ENCODE peak calls at places on chromosomes 1 and 21, in seven cellular contexts. One of them, this sample, is unnamed.

GRCh38 chr1:16173447-16174260 is 17.8 kb upstream of the EPHA2 start:
- DNase-seq in OCI-LY7: no peak
- DNase-seq in mucosa of descending colon: peak; percentile 93
- DNase-seq in sigmoid colon: no peak
- DNase-seq in GM23338: no peak
- DNase-seq in fibroblast of lung: peak; percentile 88
- DNase-seq in lower leg skin: no peak
- DNase-seq in this sample: peak; percentile 73

GRCh38 chr1:37031871-37032270 is 2.4 kb downstream of the GRIK3 start:
- DNase-seq in fibroblast of lung: no peak
- DNase-seq in GM23338: no peak
- DNase-seq in OCI-LY7: no peak
- DNase-seq in lower leg skin: no peak
- DNase-seq in sigmoid colon: no peak
- DNase-seq in mucosa of descending colon: no peak
- DNase-seq in this sample: no peak

GRCh38 chr1:181646723-181647122 is 163.4 kb downstream of the CACNA1E start:
- DNase-seq in fibroblast of lung: no peak
- DNase-seq in sigmoid colon: no peak
- DNase-seq in OCI-LY7: no peak
- DNase-seq in lower leg skin: no peak
- DNase-seq in mucosa of descending colon: no peak
- DNase-seq in GM23338: no peak
- DNase-seq in this sample: no peak

GRCh38 chr1:243508303-243508713 is 252.5 kb downstream of the SDCCAG8 start:
- DNase-seq in OCI-LY7: no peak
- DNase-seq in mucosa of descending colon: peak; percentile 53
- DNase-seq in sigmoid colon: no peak
- DNase-seq in fibroblast of lung: no peak
- DNase-seq in GM23338: no peak
- DNase-seq in lower leg skin: no peak
- DNase-seq in this sample: no peak

GRCh38 chr1:64898107-64898861 is 68.1 kb downstream of the JAK1 start:
- DNase-seq in sigmoid colon: peak; percentile 95
- DNase-seq in lower leg skin: peak; percentile 94
- DNase-seq in GM23338: peak; percentile 59
- DNase-seq in OCI-LY7: peak; percentile 46
- DNase-seq in mucosa of descending colon: peak; percentile 77
- DNase-seq in fibroblast of lung: peak; percentile 98
- DNase-seq in this sample: peak; percentile 89

GRCh38 chr1:64090436-64090835 is 113.0 kb upstream of the UBE2U start:
- DNase-seq in mucosa of descending colon: no peak
- DNase-seq in OCI-LY7: no peak
- DNase-seq in lower leg skin: no peak
- DNase-seq in GM23338: no peak
- DNase-seq in fibroblast of lung: no peak
- DNase-seq in sigmoid colon: no peak
- DNase-seq in this sample: no peak

GRCh38 chr1:164772635-164773034 is 213.7 kb downstream of the PBX1 start:
- DNase-seq in lower leg skin: no peak
- DNase-seq in mucosa of descending colon: peak; percentile 68
- DNase-seq in GM23338: no peak
- DNase-seq in sigmoid colon: peak; percentile 88
- DNase-seq in OCI-LY7: no peak
- DNase-seq in fibroblast of lung: peak; percentile 99
- DNase-seq in this sample: peak; percentile 84

GRCh38 chr1:39575191-39576015 is 1.2 kb downstream of the PABPC4 start:
- DNase-seq in GM23338: peak; percentile 28
- DNase-seq in OCI-LY7: peak; percentile 59
- DNase-seq in mucosa of descending colon: peak; percentile 82
- DNase-seq in lower leg skin: peak; percentile 91
- DNase-seq in fibroblast of lung: peak; percentile 73
- DNase-seq in sigmoid colon: peak; percentile 86
- DNase-seq in this sample: peak; percentile 73

GRCh38 chr1:58699011-58699762 is 675 bp downstream of the MYSM1 start:
- DNase-seq in OCI-LY7: no peak
- DNase-seq in sigmoid colon: no peak
- DNase-seq in lower leg skin: no peak
- DNase-seq in fibroblast of lung: peak; percentile 12
- DNase-seq in mucosa of descending colon: no peak
- DNase-seq in GM23338: no peak
- DNase-seq in this sample: peak; percentile 20

GRCh38 chr1:221991221-221991620 is 249.3 kb upstream of the DUSP10 start:
- DNase-seq in OCI-LY7: no peak
- DNase-seq in mucosa of descending colon: no peak
- DNase-seq in fibroblast of lung: peak; percentile 91
- DNase-seq in sigmoid colon: no peak
- DNase-seq in GM23338: no peak
- DNase-seq in lower leg skin: no peak
- DNase-seq in this sample: peak; percentile 63

GRCh38 chr1:201895120-201895665 is 6.5 kb downstream of the SHISA4 start:
- DNase-seq in lower leg skin: no peak
- DNase-seq in OCI-LY7: no peak
- DNase-seq in fibroblast of lung: no peak
- DNase-seq in sigmoid colon: no peak
- DNase-seq in mucosa of descending colon: no peak
- DNase-seq in GM23338: no peak
- DNase-seq in this sample: no peak

GRCh38 chr1:110380667-110381283 is 10.1 kb downstream of the SLC16A4 start:
- DNase-seq in GM23338: no peak
- DNase-seq in mucosa of descending colon: no peak
- DNase-seq in fibroblast of lung: no peak
- DNase-seq in OCI-LY7: peak; percentile 40
- DNase-seq in sigmoid colon: no peak
- DNase-seq in lower leg skin: no peak
- DNase-seq in this sample: peak; percentile 79

GRCh38 chr1:110387048-110387748 is 3.6 kb downstream of the SLC16A4 start:
- DNase-seq in mucosa of descending colon: no peak
- DNase-seq in fibroblast of lung: no peak
- DNase-seq in GM23338: no peak
- DNase-seq in OCI-LY7: no peak
- DNase-seq in sigmoid colon: no peak
- DNase-seq in lower leg skin: no peak
- DNase-seq in this sample: no peak

GRCh38 chr1:110384581-110385321 is 6.1 kb downstream of the SLC16A4 start:
- DNase-seq in fibroblast of lung: no peak
- DNase-seq in lower leg skin: no peak
- DNase-seq in OCI-LY7: peak; percentile 94
- DNase-seq in sigmoid colon: no peak
- DNase-seq in GM23338: no peak
- DNase-seq in mucosa of descending colon: no peak
- DNase-seq in this sample: no peak

GRCh38 chr1:110385369-110385768 is 5.5 kb downstream of the SLC16A4 start:
- DNase-seq in sigmoid colon: no peak
- DNase-seq in GM23338: no peak
- DNase-seq in OCI-LY7: peak; percentile 33
- DNase-seq in mucosa of descending colon: no peak
- DNase-seq in fibroblast of lung: no peak
- DNase-seq in lower leg skin: no peak
- DNase-seq in this sample: no peak

GRCh38 chr1:110383311-110383990 is 7.4 kb downstream of the SLC16A4 start:
- DNase-seq in mucosa of descending colon: no peak
- DNase-seq in lower leg skin: no peak
- DNase-seq in sigmoid colon: no peak
- DNase-seq in fibroblast of lung: no peak
- DNase-seq in OCI-LY7: peak; percentile 21
- DNase-seq in GM23338: no peak
- DNase-seq in this sample: no peak
- H3K4me3 ChIP-seq in mucosa of descending colon: no peak overlapping the region
- H3K4me3 ChIP-seq in lower leg skin: no peak overlapping the region
- H3K4me3 ChIP-seq in sigmoid colon: no peak overlapping the region
- H3K4me3 ChIP-seq in fibroblast of lung: no peak overlapping the region
- H3K4me3 ChIP-seq in OCI-LY7: peak overlapping the region; percentile 62
- H3K4me3 ChIP-seq in GM23338: no peak overlapping the region
- H3K4me3 ChIP-seq in this sample: no peak overlapping the region

DNA sequence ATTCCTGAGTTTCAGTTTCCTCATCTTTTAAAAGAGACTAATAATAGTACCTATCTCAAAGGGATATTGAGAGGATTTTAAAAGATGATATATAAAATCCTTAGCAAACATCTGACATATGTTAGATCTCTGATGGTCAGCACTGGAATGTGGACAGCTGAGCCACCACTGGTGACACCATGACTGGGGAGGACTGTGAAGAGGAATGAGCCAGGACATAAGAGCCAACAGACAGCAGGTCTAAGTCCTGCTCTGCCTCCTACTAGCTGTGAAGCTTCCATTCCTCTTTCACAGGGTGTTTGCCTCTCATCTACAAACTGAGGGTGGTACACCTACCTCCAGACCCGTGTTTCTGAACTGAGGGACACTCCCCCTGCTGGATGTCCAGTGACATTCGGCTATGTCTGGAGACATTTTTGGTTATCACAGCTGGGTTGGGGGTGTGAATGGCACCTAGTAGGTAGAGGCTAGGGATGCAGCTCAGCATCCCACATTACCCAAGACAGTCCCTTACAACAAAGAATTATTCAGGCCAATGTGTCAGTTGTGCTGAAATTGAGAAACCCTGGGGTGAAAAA is 109.1 kb upstream of the OLIG2 start:
- DNase-seq in OCI-LY7: peak; percentile 31
- DNase-seq in lower leg skin: no peak
- DNase-seq in GM23338: peak; percentile 37
- DNase-seq in sigmoid colon: no peak
- DNase-seq in fibroblast of lung: no peak
- DNase-seq in mucosa of descending colon: no peak
- DNase-seq in this sample: no peak
- TF ChIP-seq CTCF in OCI-LY7: peak; percentile 69
- TF ChIP-seq CTCF in lower leg skin: no peak
- TF ChIP-seq CTCF in GM23338: peak; percentile 52
- TF ChIP-seq CTCF in sigmoid colon: no peak
- TF ChIP-seq CTCF in fibroblast of lung: peak; percentile 18
- TF ChIP-seq CTCF in mucosa of descending colon: no peak
- TF ChIP-seq CTCF in this sample: peak; percentile 18

GRCh38 chr21:34890724-34891609 is 158.1 kb downstream of the RUNX1 start:
- DNase-seq in mucosa of descending colon: peak; percentile 63
- DNase-seq in GM23338: peak; percentile 75
- DNase-seq in sigmoid colon: peak; percentile 75
- DNase-seq in fibroblast of lung: peak; percentile 61
- DNase-seq in lower leg skin: peak; percentile 89
- DNase-seq in OCI-LY7: no peak
- DNase-seq in this sample: peak; percentile 47
- H3K4me3 ChIP-seq in mucosa of descending colon: no peak overlapping the region
- H3K4me3 ChIP-seq in GM23338: peak overlapping the region; percentile 67
- H3K4me3 ChIP-seq in sigmoid colon: peak overlapping the region; percentile 79
- H3K4me3 ChIP-seq in fibroblast of lung: peak overlapping the region; percentile 48
- H3K4me3 ChIP-seq in lower leg skin: peak overlapping the region; percentile 6
- H3K4me3 ChIP-seq in OCI-LY7: no peak overlapping the region
- H3K4me3 ChIP-seq in this sample: peak overlapping the region; percentile 45

GRCh38 chr1:22030057-22030456 is 22.5 kb upstream of the CDC42 start:
- DNase-seq in sigmoid colon: no peak
- DNase-seq in GM23338: no peak
- DNase-seq in fibroblast of lung: no peak
- DNase-seq in OCI-LY7: no peak
- DNase-seq in lower leg skin: no peak
- DNase-seq in mucosa of descending colon: no peak
- DNase-seq in this sample: no peak
- TF ChIP-seq CTCF in sigmoid colon: no peak
- TF ChIP-seq CTCF in GM23338: no peak
- TF ChIP-seq CTCF in fibroblast of lung: no peak
- TF ChIP-seq CTCF in OCI-LY7: no peak
- TF ChIP-seq CTCF in lower leg skin: no peak
- TF ChIP-seq CTCF in mucosa of descending colon: no peak
- TF ChIP-seq CTCF in this sample: no peak